ENCODE peak calls at places on chromosomes 7 and 10, in six cellular contexts. M is EH, P is AG04450, U is trophoblast cell, Y is T-helper 2 cell, E is neural progenitor cell. Z is an unnamed sample.

GRCh38 chr7:148701414-148701813 is 2.7 kb downstream of the CUL1 start:
- DNase-seq in M (peak; percentile 60), P (no peak), U (no peak), Y (no peak), E (no peak), Z (peak; percentile 38)

GRCh38 chr7:3240826-3241430 is 60.1 kb upstream of the SDK1 start:
- DNase-seq in M (no peak), P (no peak), U (no peak), Y (no peak), E (no peak), Z (no peak)

GRCh38 chr7:91263359-91264082 is 712 bp upstream of the FZD1 start:
- DNase-seq in M (peak; percentile 39), P (no peak), U (no peak), Y (no peak), E (peak; percentile 76), Z (no peak)

GRCh38 chr10:50988792-50989191 is 85.5 kb upstream of the PRKG1 start:
- DNase-seq in M (peak; percentile 38), P (no peak), U (no peak), Y (no peak), E (no peak), Z (peak; percentile 53)

GRCh38 chr7:137453356-137453755 is 109.8 kb upstream of the PTN start:
- DNase-seq in M (no peak), P (no peak), U (no peak), Y (no peak), E (no peak), Z (no peak)

GRCh38 chr7:1930381-1931065 is 260.4 kb downstream of the ELFN1 start:
- DNase-seq in M (no peak), P (no peak), U (no peak), Y (no peak), E (no peak), Z (no peak)

GRCh38 chr10:114680557-114681117 is 22.6 kb upstream of the ABLIM1 start:
- DNase-seq in M (no peak), P (no peak), U (no peak), Y (no peak), E (no peak), Z (no peak)

GRCh38 chr7:34207810-34208209 is 302.5 kb downstream of the BMPER start:
- DNase-seq in M (no peak), P (no peak), U (no peak), Y (no peak), E (no peak), Z (no peak)

GRCh38 chr7:135291809-135292253 is 58.2 kb downstream of the STRA8 start:
- DNase-seq in M (peak; percentile 19), P (peak; percentile 18), U (peak; percentile 95), Y (no peak), E (no peak), Z (peak; percentile 86)

GRCh38 chr10:30114871-30115270 is 55.5 kb upstream of the JCAD start:
- DNase-seq in M (peak; percentile 11), P (no peak), U (no peak), Y (no peak), E (peak; percentile 32), Z (peak; percentile 26)

GRCh38 chr10:28715246-28715645 is 37.9 kb downstream of the BAMBI start:
- DNase-seq in M (no peak), P (no peak), U (no peak), Y (no peak), E (no peak), Z (no peak)

GRCh38 chr7:25389489-25390106 is 161.3 kb upstream of the NPVF start:
- DNase-seq in M (peak; percentile 44), P (no peak), U (no peak), Y (no peak), E (peak; percentile 60), Z (peak; percentile 42)

GRCh38 chr7:44087914-44088838 is 5.8 kb upstream of the POLM start:
- DNase-seq in M (peak; percentile 99), P (no peak), U (no peak), Y (no peak), E (no peak), Z (peak; percentile 81)

GRCh38 chr7:122528879-122529481 is 169.9 kb downstream of the RNF133 start:
- DNase-seq in M (peak; percentile 44), P (no peak), U (no peak), Y (no peak), E (peak; percentile 73), Z (peak; percentile 37)

GRCh38 chr10:77361846-77362245 is 275.8 kb downstream of the KCNMA1 start:
- DNase-seq in M (no peak), P (no peak), U (no peak), Y (no peak), E (no peak), Z (no peak)

GRCh38 chr7:87878208-87878735 is 2.0 kb downstream of the DBF4 start:
- DNase-seq in M (peak; percentile 28), P (no peak), U (no peak), Y (no peak), E (no peak), Z (peak; percentile 31)

Z was measured in IMR-90.